ENCODE peak calls at places on chromosomes 5 and 9, in five cellular contexts. Q is mammary epithelial cell, U is neural progenitor cell, Z is HCT116, L is GM23248. P is an unnamed sample. For H3K4me1, the result is how much of the 10 kb centered on the place peaks cover.

GRCh38 chr5:88489433-88489832 is 220.8 kb upstream of the TMEM161B start:
- DNase-seq in U (peak), L (no peak), Q (no peak), Z (no peak), P (no peak)

GRCh38 chr9:70407081-70407503 is 7.4 kb downstream of the KLF9 start:
- DNase-seq in U (no peak), Q (peak), L (peak), Z (no peak), P (peak)

GRCh38 chr5:84821924-84822323 is 437.2 kb upstream of the EDIL3 start:
- DNase-seq in Q (no peak), Z (no peak), U (peak), L (no peak), P (peak)

GRCh38 chr9:10661376-10661775 is 48.6 kb upstream of the PTPRD start:
- DNase-seq in Z (no peak), L (no peak), Q (peak), U (no peak), P (no peak)

GRCh38 chr9:19102181-19102630 is 498 bp downstream of the HAUS6 start:
- DNase-seq in Z (no peak), L (peak), U (peak), Q (peak), P (no peak)

GRCh38 chr5:76836181-76836580 is 13.6 kb upstream of the S100Z start:
- DNase-seq in L (no peak), Z (no peak), Q (no peak), U (no peak), P (peak)

GRCh38 chr5:169029661-169030274 is 271.2 kb downstream of the SLIT3 start:
- DNase-seq in Z (no peak), Q (no peak), L (peak), U (no peak), P (peak)

GRCh38 chr5:170791325-170791954 is 7.9 kb downstream of the GABRP start:
- DNase-seq in L (peak), Q (peak), U (peak), Z (peak), P (peak)

GRCh38 chr9:131622536-131622935 is 77.2 kb downstream of the PRRT1B start:
- DNase-seq in Q (no peak), L (no peak), U (no peak), Z (no peak), P (no peak)

GRCh38 chr9:115395511-115396021 is 277.6 kb upstream of the TNC start:
- DNase-seq in U (no peak), L (no peak), Z (no peak), Q (peak), P (peak)

GRCh38 chr9:106085479-106085878 is 391.1 kb downstream of the TMEM38B start:
- DNase-seq in U (no peak), Q (no peak), Z (no peak), L (no peak), P (no peak)

GRCh38 chr5:65262094-65262493 is 219.6 kb downstream of the ADAMTS6 start:
- DNase-seq in Q (peak), L (peak), U (no peak), Z (no peak), P (no peak)

GRCh38 chr9:27308691-27309390 is 11.9 kb upstream of the EQTN start:
- DNase-seq in L (no peak), Q (no peak), Z (no peak), U (no peak), P (no peak)

GRCh38 chr9:86783884-86784283 is 163.4 kb downstream of the GAS1 start:
- DNase-seq in L (peak), Z (no peak), Q (peak), U (no peak), P (peak)

GRCh38 chr9:127837346-127837745 is 17.1 kb downstream of the ENG start:
- DNase-seq in L (no peak), U (no peak), Q (no peak), Z (no peak), P (no peak)

GRCh38 chr9:21434202-21435014 is 5.8 kb upstream of the IFNA1 start:
- DNase-seq in Q (peak), U (peak), Z (peak), L (peak), P (peak)

GRCh38 chr5:92676120-92676838 is 904.7 kb downstream of the NR2F1-AS1 start:
- DNase-seq in L (no peak), Q (no peak), U (peak), Z (no peak), P (no peak)

GRCh38 chr5:33167541-33167940 is 273.2 kb upstream of the TARS1 start:
- DNase-seq in Z (no peak), U (no peak), Q (no peak), L (peak), P (peak)

GRCh38 chr9:5756633-5757032 is 76.3 kb downstream of the ERMP1 start:
- DNase-seq in U (no peak), L (no peak), Q (no peak), Z (no peak), P (no peak)

GRCh38 chr5:133993152-133993548 is 11.6 kb downstream of the VDAC1 start:
- DNase-seq in U (no peak), Z (no peak), L (peak), Q (peak), P (peak)
- H3K4me1 ChIP-seq in U (under half), Z (under half), L (under half), Q (under half), P (under half)

DNA sequence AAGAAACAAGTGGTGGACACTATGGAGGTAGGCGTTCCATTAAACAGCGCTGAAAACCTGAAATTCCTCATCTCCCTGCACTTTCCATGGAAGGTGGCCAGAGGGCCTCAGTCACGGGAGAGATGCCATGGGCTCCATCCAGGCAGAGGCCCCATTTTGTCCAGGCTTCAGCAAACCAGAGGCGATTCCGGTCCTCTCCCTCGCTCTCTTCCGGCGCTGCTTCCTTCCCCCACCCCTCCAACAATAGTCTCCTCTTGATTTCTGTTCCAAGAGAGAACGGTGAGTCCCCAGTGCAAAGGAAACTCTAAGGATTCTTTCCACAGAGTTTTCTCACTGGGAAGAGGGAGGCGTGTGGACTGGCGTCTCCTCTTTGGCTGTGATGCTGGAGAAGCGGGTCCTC is 7.5 kb downstream of the ZNF366 start:
- DNase-seq in U (peak), L (no peak), Q (no peak), Z (no peak), P (no peak)
- H3K27ac ChIP-seq in U (no peak), L (no peak), Q (no peak), Z (no peak), P (no peak)

GRCh38 chr9:134162926-134163373 is 1.4 kb downstream of the RNU6ATAC start:
- DNase-seq in U (no peak), Z (no peak), L (no peak), Q (no peak), P (no peak)
- H2AFZ ChIP-seq in U (no peak), Z (no peak), L (no peak), Q (peak), P (peak)

DNA sequence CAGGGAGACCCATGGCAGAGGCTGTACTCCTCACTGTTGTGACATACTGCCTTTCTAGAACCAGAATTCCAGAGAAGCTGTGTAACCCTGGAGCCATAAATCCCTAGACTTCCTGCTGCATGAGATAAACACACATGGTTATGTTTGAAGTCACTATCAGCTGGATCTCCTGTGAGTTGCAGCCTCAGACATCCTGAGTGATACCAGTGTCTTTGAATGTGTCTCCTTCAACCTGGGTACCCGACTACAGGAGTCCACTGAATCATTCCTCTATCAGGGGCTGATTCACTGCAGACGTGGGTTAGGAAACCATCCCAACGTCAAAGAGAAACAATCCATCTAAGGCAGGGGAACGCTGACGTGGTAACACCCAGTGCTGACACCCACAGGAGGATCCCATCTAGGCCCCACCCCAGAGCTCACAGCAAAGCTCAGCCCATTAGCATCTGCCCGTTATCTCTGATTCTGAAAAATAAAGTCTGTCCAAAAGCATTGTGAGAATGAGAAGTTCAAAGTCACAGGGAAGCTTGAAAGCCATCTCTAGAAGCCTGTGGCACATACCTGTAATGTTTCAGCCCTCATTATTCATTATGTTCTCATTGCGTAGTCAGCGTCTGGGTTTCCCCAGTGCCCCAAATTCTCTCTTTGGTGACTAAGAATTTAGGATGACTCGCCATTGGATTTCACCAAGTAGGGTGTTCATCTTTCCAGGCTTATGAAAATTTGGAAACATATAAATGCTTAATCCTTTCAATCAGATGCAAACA is 36.3 kb upstream of the BASP1 start:
- DNase-seq in Q (peak), U (no peak), Z (no peak), L (peak), P (peak)
- H3K4me1 ChIP-seq in Q (under half), U (under half), Z (under half), L (half or more), P (under half)

GRCh38 chr5:150637245-150638052 is 3.0 kb upstream of the SYNPO start:
- DNase-seq in L (peak), U (peak), Q (peak), Z (no peak), P (peak)

GRCh38 chr5:150639317-150639738 is 1.1 kb upstream of the SYNPO start:
- DNase-seq in U (no peak), Z (no peak), L (no peak), Q (no peak), P (no peak)

GRCh38 chr5:150638053-150638444 is 2.4 kb upstream of the SYNPO start:
- DNase-seq in L (no peak), U (no peak), Q (no peak), Z (no peak), P (no peak)

GRCh38 chr5:150638488-150639316 is 1.8 kb upstream of the SYNPO start:
- DNase-seq in Q (no peak), L (no peak), U (no peak), Z (no peak), P (no peak)

DNA sequence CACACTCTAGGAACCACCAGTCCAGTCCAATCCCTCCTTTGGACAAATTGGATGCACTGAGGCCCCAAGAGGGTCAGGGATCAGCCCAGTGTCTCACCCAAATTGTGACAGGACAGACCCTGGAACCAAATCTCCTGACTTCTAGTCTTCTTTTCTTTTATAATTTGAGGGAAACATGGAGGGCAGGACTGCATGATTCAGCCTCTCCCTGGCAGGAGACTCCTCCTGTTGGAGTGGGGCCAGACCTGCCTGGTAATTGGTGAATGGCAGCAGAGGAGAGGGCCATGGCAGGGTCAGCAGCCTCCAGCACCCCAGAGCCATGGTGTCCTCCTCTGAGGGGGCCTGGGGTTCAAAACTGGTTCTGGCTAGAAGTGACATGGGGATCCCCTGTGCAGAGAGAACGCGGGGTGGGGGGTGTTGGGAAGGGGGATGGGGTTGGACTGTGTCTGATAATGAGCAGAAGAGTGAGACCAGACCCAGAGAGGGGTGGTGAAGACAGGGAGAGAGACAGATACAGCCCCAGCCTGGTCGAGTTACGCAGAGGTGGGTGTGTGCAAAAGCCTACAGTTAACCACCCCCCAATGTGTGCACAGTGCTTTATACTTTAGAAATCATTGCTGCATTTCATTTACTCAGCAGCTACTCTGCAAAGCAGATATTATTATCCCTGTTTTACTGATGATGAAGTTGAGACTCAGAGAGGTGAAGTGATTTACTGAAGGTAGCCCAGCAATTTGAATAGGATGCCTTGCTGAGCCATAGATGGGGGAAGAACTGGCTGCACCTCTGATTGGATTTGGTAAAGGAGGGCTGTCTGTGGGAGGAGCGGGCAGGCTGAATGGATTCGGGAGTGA is 3.8 kb upstream of the SYNPO start:
- DNase-seq in U (no peak), L (peak), Q (peak), Z (no peak), P (peak)
- H3K27ac ChIP-seq in U (no peak), L (peak), Q (no peak), Z (no peak), P (no peak)

GRCh38 chr5:1781726-1782384 is 17.8 kb downstream of the MRPL36 start:
- DNase-seq in Z (no peak), Q (no peak), L (no peak), U (no peak), P (no peak)
- H2AFZ ChIP-seq in Z (no peak), Q (no peak), L (no peak), U (no peak), P (no peak)